ENCODE peak calls at places on chromosome 15, in five cellular contexts. D is NT2/D1, G is IMR-90, L is K562, R is fibroblast of lung. H is an unnamed sample.

GRCh38 chr15:37967788-37968187 is 33.3 kb downstream of the TMCO5A start:
- DNase-seq in G (no peak), L (no peak), R (no peak), D (no peak), H (no peak)

GRCh38 chr15:66900586-66901310 is 164.7 kb upstream of the SMAD3 start:
- DNase-seq in L (no peak), R (no peak), D (no peak), G (no peak), H (no peak)

GRCh38 chr15:58260911-58261267 is 122.7 kb downstream of the AQP9 start:
- DNase-seq in L (no peak), R (peak), G (peak), D (no peak), H (peak)

GRCh38 chr15:70643783-70644125 is 119.6 kb downstream of the UACA start:
- DNase-seq in D (no peak), R (peak), G (no peak), L (no peak), H (peak)

GRCh38 chr15:38612159-38612863 is 47.7 kb upstream of the RASGRP1 start:
- DNase-seq in R (no peak), D (no peak), G (no peak), L (no peak), H (no peak)

GRCh38 chr15:95277266-95277665 is 1045.9 kb downstream of the MCTP2 start:
- DNase-seq in D (no peak), L (no peak), R (peak), G (peak), H (peak)

GRCh38 chr15:42313463-42313862 is 40.2 kb upstream of the TMEM87A start:
- DNase-seq in G (no peak), D (no peak), L (no peak), R (no peak), H (no peak)

GRCh38 chr15:23532019-23532418 is 33.5 kb upstream of the MKRN3 start:
- DNase-seq in L (no peak), D (no peak), G (no peak), R (no peak), H (peak)

GRCh38 chr15:87734571-87735373 is 521.8 kb downstream of the NTRK3 start:
- DNase-seq in D (no peak), L (no peak), R (no peak), G (no peak), H (no peak)

GRCh38 chr15:101171954-101172353 is 79.9 kb downstream of the CHSY1 start:
- DNase-seq in R (no peak), L (no peak), G (no peak), D (no peak), H (no peak)

GRCh38 chr15:33810083-33810595 is 158.2 kb upstream of the CHRM5 start:
- DNase-seq in L (no peak), D (no peak), G (peak), R (peak), H (no peak)

GRCh38 chr15:79635897-79636596 is 203.9 kb downstream of the MINAR1 start:
- DNase-seq in R (no peak), G (peak), L (no peak), D (no peak), H (peak)

DNA sequence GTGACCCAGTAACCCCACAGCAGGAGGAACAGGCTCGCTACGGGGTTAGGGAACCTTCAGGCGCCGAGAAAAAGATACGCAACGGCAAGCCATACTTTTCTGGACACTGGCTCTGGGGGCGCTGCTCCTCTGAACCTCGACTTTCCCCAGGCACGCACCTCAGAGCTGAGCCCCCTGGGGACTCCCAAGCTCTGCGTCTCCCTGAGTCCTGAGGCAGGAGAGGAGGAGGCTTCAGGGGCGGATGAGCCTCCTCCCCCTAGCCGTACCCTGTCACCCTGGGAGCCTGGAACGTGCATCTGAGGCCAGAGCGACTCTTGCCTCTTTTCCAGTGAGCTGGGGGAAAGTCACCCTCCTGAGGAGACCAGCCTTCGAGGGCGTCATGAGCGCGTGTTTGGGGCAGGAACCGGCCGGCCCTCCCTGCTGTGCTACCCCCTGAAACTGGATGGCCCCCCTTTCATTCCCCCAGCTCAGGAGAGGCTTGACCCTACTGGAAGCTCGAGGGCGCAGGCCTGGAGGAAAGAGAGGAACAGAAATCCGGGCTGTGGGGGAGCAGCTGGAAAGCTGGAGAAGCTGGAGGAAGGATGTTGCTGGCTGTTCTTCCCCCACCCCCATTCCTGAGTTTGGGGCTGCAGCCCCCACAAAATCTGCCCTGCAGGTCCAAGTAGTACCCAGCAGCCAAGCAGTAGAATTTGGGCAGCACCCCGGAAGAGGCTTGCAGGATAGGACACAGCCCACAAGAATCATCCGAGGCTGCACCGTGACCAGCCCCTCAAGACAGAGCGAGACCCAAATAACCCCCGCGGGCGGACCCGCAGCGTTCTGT is 25.1 kb upstream of the POLG start:
- DNase-seq in G (no peak), D (no peak), L (no peak), R (no peak), H (no peak)
- H3K4me3 ChIP-seq in G (no peak), D (no peak), L (no peak), R (no peak), H (no peak)

GRCh38 chr15:63218114-63218808 is 28.9 kb downstream of the RAB8B start:
- DNase-seq in L (no peak), D (no peak), R (peak), G (peak), H (peak)
- H3K4me3 ChIP-seq in L (no peak), D (no peak), R (no peak), G (no peak), H (no peak)

GRCh38 chr15:28107111-28107893 is 8.2 kb upstream of the OCA2 start:
- DNase-seq in L (no peak), G (no peak), R (peak), D (no peak), H (peak)
- H3K4me3 ChIP-seq in L (no peak), G (peak), R (peak), D (peak), H (peak)

GRCh38 chr15:99487337-99487730 is 78.5 kb upstream of the MEF2A start:
- DNase-seq in G (no peak), D (no peak), L (no peak), R (no peak), H (no peak)

GRCh38 chr15:99485992-99486370 is 79.8 kb upstream of the MEF2A start:
- DNase-seq in G (no peak), R (no peak), L (no peak), D (no peak), H (no peak)

GRCh38 chr15:99482993-99483392 is 82.8 kb upstream of the MEF2A start:
- DNase-seq in D (no peak), R (no peak), G (no peak), L (no peak), H (no peak)

GRCh38 chr15:99485153-99485947 is 80.4 kb upstream of the MEF2A start:
- DNase-seq in L (no peak), R (no peak), D (no peak), G (no peak), H (no peak)

GRCh38 chr15:99486371-99487336 is 79.1 kb upstream of the MEF2A start:
- DNase-seq in G (peak), R (peak), L (no peak), D (no peak), H (peak)
- H3K4me3 ChIP-seq in G (peak), R (peak), L (no peak), D (no peak), H (peak)

GRCh38 chr15:29324746-29325145 is 55.1 kb upstream of the NSMCE3 start:
- DNase-seq in R (no peak), L (no peak), D (no peak), G (no peak), H (no peak)
- H3K4me3 ChIP-seq in R (no peak), L (no peak), D (no peak), G (no peak), H (no peak)